ENCODE peak calls at places on chromosomes 11 and 22, in ten cellular contexts. One of them, this sample, is unnamed.

GRCh38 chr11:2206291-2206690 is 34.7 kb upstream of the TH start:
- DNase-seq in T-helper 1 cell: no peak
- DNase-seq in NCI-H1930: no peak
- DNase-seq in activated T-cell treated with anti-CD3 and anti-CD28 coated beads, Interleukin-2, amount 50 U/mL, for 4 hours: no peak
- DNase-seq in endothelial cell: peak
- DNase-seq in progenitor cell of endocrine pancreas: no peak
- DNase-seq in stimulated activated naive CD4-positive, alpha-beta T cell treated with Interleukin-2 at 50 U/mL for 16 hours: no peak
- DNase-seq in H54: no peak
- DNase-seq in D341Med: no peak
- DNase-seq in H7: peak
- DNase-seq in this sample: no peak

GRCh38 chr11:77547863-77548551 is 41.7 kb upstream of the AQP11 start:
- DNase-seq in T-helper 1 cell: no peak
- DNase-seq in NCI-H1930: peak
- DNase-seq in activated T-cell treated with anti-CD3 and anti-CD28 coated beads, Interleukin-2, amount 50 U/mL, for 4 hours: no peak
- DNase-seq in endothelial cell: peak
- DNase-seq in progenitor cell of endocrine pancreas: no peak
- DNase-seq in stimulated activated naive CD4-positive, alpha-beta T cell treated with Interleukin-2 at 50 U/mL for 16 hours: no peak
- DNase-seq in H54: peak
- DNase-seq in D341Med: peak
- DNase-seq in H7: peak
- DNase-seq in this sample: peak

GRCh38 chr11:14359573-14360031 is 619 bp upstream of the RRAS2 start:
- DNase-seq in T-helper 1 cell: no peak
- DNase-seq in NCI-H1930: no peak
- DNase-seq in activated T-cell treated with anti-CD3 and anti-CD28 coated beads, Interleukin-2, amount 50 U/mL, for 4 hours: no peak
- DNase-seq in endothelial cell: no peak
- DNase-seq in progenitor cell of endocrine pancreas: no peak
- DNase-seq in stimulated activated naive CD4-positive, alpha-beta T cell treated with Interleukin-2 at 50 U/mL for 16 hours: no peak
- DNase-seq in H54: no peak
- DNase-seq in D341Med: no peak
- DNase-seq in H7: no peak
- DNase-seq in this sample: no peak

GRCh38 chr11:7439921-7440320 is 45.4 kb upstream of the OLFML1 start:
- DNase-seq in T-helper 1 cell: no peak
- DNase-seq in NCI-H1930: no peak
- DNase-seq in activated T-cell treated with anti-CD3 and anti-CD28 coated beads, Interleukin-2, amount 50 U/mL, for 4 hours: no peak
- DNase-seq in endothelial cell: no peak
- DNase-seq in progenitor cell of endocrine pancreas: no peak
- DNase-seq in stimulated activated naive CD4-positive, alpha-beta T cell treated with Interleukin-2 at 50 U/mL for 16 hours: no peak
- DNase-seq in H54: no peak
- DNase-seq in D341Med: no peak
- DNase-seq in H7: no peak
- DNase-seq in this sample: no peak

GRCh38 chr11:106012744-106013143 is 9.3 kb downstream of the MSANTD4 start:
- DNase-seq in T-helper 1 cell: no peak
- DNase-seq in NCI-H1930: no peak
- DNase-seq in activated T-cell treated with anti-CD3 and anti-CD28 coated beads, Interleukin-2, amount 50 U/mL, for 4 hours: no peak
- DNase-seq in endothelial cell: no peak
- DNase-seq in progenitor cell of endocrine pancreas: no peak
- DNase-seq in stimulated activated naive CD4-positive, alpha-beta T cell treated with Interleukin-2 at 50 U/mL for 16 hours: no peak
- DNase-seq in H54: no peak
- DNase-seq in D341Med: no peak
- DNase-seq in H7: no peak
- DNase-seq in this sample: peak

GRCh38 chr11:69209038-69209350 is 53.3 kb downstream of the SMIM38 start:
- DNase-seq in T-helper 1 cell: no peak
- DNase-seq in NCI-H1930: no peak
- DNase-seq in activated T-cell treated with anti-CD3 and anti-CD28 coated beads, Interleukin-2, amount 50 U/mL, for 4 hours: no peak
- DNase-seq in endothelial cell: no peak
- DNase-seq in progenitor cell of endocrine pancreas: no peak
- DNase-seq in stimulated activated naive CD4-positive, alpha-beta T cell treated with Interleukin-2 at 50 U/mL for 16 hours: no peak
- DNase-seq in H54: no peak
- DNase-seq in D341Med: no peak
- DNase-seq in H7: peak
- DNase-seq in this sample: no peak

GRCh38 chr22:25420471-25420924 is 144.0 kb upstream of the GRK3 start:
- DNase-seq in T-helper 1 cell: no peak
- DNase-seq in NCI-H1930: no peak
- DNase-seq in activated T-cell treated with anti-CD3 and anti-CD28 coated beads, Interleukin-2, amount 50 U/mL, for 4 hours: no peak
- DNase-seq in endothelial cell: no peak
- DNase-seq in progenitor cell of endocrine pancreas: no peak
- DNase-seq in stimulated activated naive CD4-positive, alpha-beta T cell treated with Interleukin-2 at 50 U/mL for 16 hours: no peak
- DNase-seq in H54: no peak
- DNase-seq in D341Med: no peak
- DNase-seq in H7: no peak
- DNase-seq in this sample: no peak

GRCh38 chr11:1565904-1566247 is 6.2 kb downstream of the DUSP8 start:
- DNase-seq in T-helper 1 cell: no peak
- DNase-seq in NCI-H1930: no peak
- DNase-seq in activated T-cell treated with anti-CD3 and anti-CD28 coated beads, Interleukin-2, amount 50 U/mL, for 4 hours: no peak
- DNase-seq in endothelial cell: no peak
- DNase-seq in progenitor cell of endocrine pancreas: no peak
- DNase-seq in stimulated activated naive CD4-positive, alpha-beta T cell treated with Interleukin-2 at 50 U/mL for 16 hours: no peak
- DNase-seq in H54: no peak
- DNase-seq in D341Med: no peak
- DNase-seq in H7: peak
- DNase-seq in this sample: no peak

GRCh38 chr11:61186504-61186903 is 16.8 kb upstream of the PGA3 start:
- DNase-seq in T-helper 1 cell: no peak
- DNase-seq in NCI-H1930: no peak
- DNase-seq in activated T-cell treated with anti-CD3 and anti-CD28 coated beads, Interleukin-2, amount 50 U/mL, for 4 hours: no peak
- DNase-seq in endothelial cell: no peak
- DNase-seq in progenitor cell of endocrine pancreas: no peak
- DNase-seq in stimulated activated naive CD4-positive, alpha-beta T cell treated with Interleukin-2 at 50 U/mL for 16 hours: no peak
- DNase-seq in H54: no peak
- DNase-seq in D341Med: no peak
- DNase-seq in H7: no peak
- DNase-seq in this sample: no peak

GRCh38 chr22:36764060-36764459 is 11.9 kb downstream of the IFT27 start:
- DNase-seq in T-helper 1 cell: no peak
- DNase-seq in NCI-H1930: no peak
- DNase-seq in activated T-cell treated with anti-CD3 and anti-CD28 coated beads, Interleukin-2, amount 50 U/mL, for 4 hours: no peak
- DNase-seq in endothelial cell: no peak
- DNase-seq in progenitor cell of endocrine pancreas: no peak
- DNase-seq in stimulated activated naive CD4-positive, alpha-beta T cell treated with Interleukin-2 at 50 U/mL for 16 hours: no peak
- DNase-seq in H54: no peak
- DNase-seq in D341Med: no peak
- DNase-seq in H7: peak
- DNase-seq in this sample: no peak

This sample was measured in pons.